ENCODE peak calls at places on chromosomes 2 and 18, in seven cellular contexts. One of them, this sample, is unnamed.

GRCh38 chr2:66322481-66322880 is 112.4 kb upstream of the MEIS1 start:
- DNase-seq in activated CD4-positive, alpha-beta T cell treated with anti-CD3 and anti-CD28 coated beads for 1 hour: no peak
- DNase-seq in endothelial cell: no peak
- DNase-seq in Caki2: no peak
- DNase-seq in CD4-positive, alpha-beta T cell: no peak
- DNase-seq in NCI-H1092: no peak
- DNase-seq in kidney tubule cell: no peak
- DNase-seq in this sample: no peak

GRCh38 chr2:166926657-166927056 is 38.4 kb downstream of the XIRP2 start:
- DNase-seq in NCI-H1092: no peak
- DNase-seq in activated CD4-positive, alpha-beta T cell treated with anti-CD3 and anti-CD28 coated beads for 1 hour: no peak
- DNase-seq in endothelial cell: no peak
- DNase-seq in kidney tubule cell: no peak
- DNase-seq in Caki2: no peak
- DNase-seq in CD4-positive, alpha-beta T cell: no peak
- DNase-seq in this sample: no peak

GRCh38 chr2:38613849-38614213 is 11.1 kb upstream of the HNRNPLL start:
- DNase-seq in activated CD4-positive, alpha-beta T cell treated with anti-CD3 and anti-CD28 coated beads for 1 hour: no peak
- DNase-seq in endothelial cell: no peak
- DNase-seq in CD4-positive, alpha-beta T cell: no peak
- DNase-seq in Caki2: no peak
- DNase-seq in NCI-H1092: no peak
- DNase-seq in kidney tubule cell: no peak
- DNase-seq in this sample: no peak

GRCh38 chr18:49668583-49669290 is 106.9 kb downstream of the LIPG start:
- DNase-seq in activated CD4-positive, alpha-beta T cell treated with anti-CD3 and anti-CD28 coated beads for 1 hour: no peak
- DNase-seq in kidney tubule cell: no peak
- DNase-seq in NCI-H1092: peak
- DNase-seq in Caki2: no peak
- DNase-seq in endothelial cell: no peak
- DNase-seq in CD4-positive, alpha-beta T cell: no peak
- DNase-seq in this sample: no peak

GRCh38 chr2:230866704-230867561 is 2.2 kb downstream of the ITM2C start:
- DNase-seq in NCI-H1092: no peak
- DNase-seq in endothelial cell: no peak
- DNase-seq in Caki2: no peak
- DNase-seq in kidney tubule cell: peak
- DNase-seq in CD4-positive, alpha-beta T cell: peak
- DNase-seq in activated CD4-positive, alpha-beta T cell treated with anti-CD3 and anti-CD28 coated beads for 1 hour: peak
- DNase-seq in this sample: no peak

GRCh38 chr2:62794791-62795190 is 89.3 kb downstream of the EHBP1 start:
- DNase-seq in endothelial cell: no peak
- DNase-seq in activated CD4-positive, alpha-beta T cell treated with anti-CD3 and anti-CD28 coated beads for 1 hour: no peak
- DNase-seq in CD4-positive, alpha-beta T cell: no peak
- DNase-seq in NCI-H1092: peak
- DNase-seq in Caki2: peak
- DNase-seq in kidney tubule cell: peak
- DNase-seq in this sample: no peak

GRCh38 chr2:11022874-11023273 is 111.1 kb downstream of the KCNF1 start:
- DNase-seq in NCI-H1092: no peak
- DNase-seq in Caki2: peak
- DNase-seq in CD4-positive, alpha-beta T cell: no peak
- DNase-seq in activated CD4-positive, alpha-beta T cell treated with anti-CD3 and anti-CD28 coated beads for 1 hour: no peak
- DNase-seq in endothelial cell: no peak
- DNase-seq in kidney tubule cell: peak
- DNase-seq in this sample: no peak

GRCh38 chr18:23240609-23240930 is 105.3 kb downstream of the CABLES1 start:
- DNase-seq in kidney tubule cell: no peak
- DNase-seq in NCI-H1092: no peak
- DNase-seq in activated CD4-positive, alpha-beta T cell treated with anti-CD3 and anti-CD28 coated beads for 1 hour: no peak
- DNase-seq in CD4-positive, alpha-beta T cell: no peak
- DNase-seq in endothelial cell: no peak
- DNase-seq in Caki2: no peak
- DNase-seq in this sample: no peak

This sample was measured in lung.